ENCODE peak calls at places on chromosomes 3 and 15, in six cellular contexts. H, Z, L, J, K and G are unnamed samples.

GRCh38 chr15:85621096-85621495 is 173.6 kb downstream of the KLHL25 start:
- DNase-seq in H (no peak), Z (no peak), L (no peak), J (no peak), K (no peak), G (no peak)

GRCh38 chr15:99452728-99453643 is 112.8 kb upstream of the MEF2A start:
- DNase-seq in H (no peak), Z (no peak), L (peak; percentile 95), J (peak; percentile 35), K (no peak), G (peak; percentile 81)

GRCh38 chr3:7508821-7509220 is 647.9 kb downstream of the GRM7 start:
- DNase-seq in H (no peak), Z (no peak), L (no peak), J (no peak), K (peak; percentile 44), G (no peak)

GRCh38 chr3:99637381-99638111 is 848 bp upstream of the COL8A1 start:
- DNase-seq in H (peak; percentile 83), Z (peak; percentile 22), L (peak; percentile 20), J (no peak), K (peak; percentile 90), G (no peak)

GRCh38 chr3:141530133-141530768 is 43.4 kb downstream of the RASA2 start:
- DNase-seq in H (no peak), Z (no peak), L (no peak), J (no peak), K (peak; percentile 33), G (no peak)

GRCh38 chr3:188707396-188708288 is 464.1 kb upstream of the TPRG1 start:
- DNase-seq in H (no peak), Z (no peak), L (no peak), J (no peak), K (no peak), G (no peak)

GRCh38 chr15:89812126-89812846 is 2.4 kb downstream of the ANPEP start:
- DNase-seq in H (no peak), Z (no peak), L (peak; percentile 76), J (no peak), K (peak; percentile 51), G (no peak)

GRCh38 chr3:100590114-100590839 is 19.1 kb upstream of the ADGRG7 start:
- DNase-seq in H (peak; percentile 54), Z (peak; percentile 49), L (peak; percentile 24), J (peak; percentile 63), K (peak; percentile 57), G (peak; percentile 69)

GRCh38 chr15:64865998-64866520 is 24.3 kb downstream of the PLEKHO2 start:
- DNase-seq in H (no peak), Z (peak; percentile 72), L (no peak), J (no peak), K (peak; percentile 54), G (no peak)

GRCh38 chr3:80051602-80051962 is 283.8 kb upstream of the ROBO1 start:
- DNase-seq in H (no peak), Z (no peak), L (no peak), J (no peak), K (peak; percentile 34), G (no peak)

GRCh38 chr3:159200176-159200575 is 398.3 kb downstream of the MFSD1 start:
- DNase-seq in H (peak; percentile 72), Z (no peak), L (no peak), J (no peak), K (peak; percentile 99), G (no peak)

GRCh38 chr3:179688847-179689246 is 36.0 kb downstream of the USP13 start:
- DNase-seq in H (peak; percentile 31), Z (no peak), L (no peak), J (no peak), K (peak; percentile 48), G (no peak)

GRCh38 chr3:173538410-173538809 is 140.9 kb downstream of the NLGN1 start:
- DNase-seq in H (no peak), Z (no peak), L (no peak), J (no peak), K (no peak), G (no peak)

GRCh38 chr3:71987089-71987735 is 202.3 kb upstream of the PROK2 start:
- DNase-seq in H (no peak), Z (peak; percentile 21), L (no peak), J (no peak), K (peak; percentile 34), G (no peak)

GRCh38 chr15:47484119-47484518 is 233.2 kb upstream of the SEMA6D start:
- DNase-seq in H (no peak), Z (no peak), L (no peak), J (no peak), K (peak; percentile 18), G (no peak)

GRCh38 chr3:38359038-38359437 is 12.5 kb downstream of the XYLB start:
- DNase-seq in H (no peak), Z (no peak), L (no peak), J (no peak), K (no peak), G (no peak)

GRCh38 chr15:90006217-90007088 is 5.3 kb downstream of the ZNF710 start:
- DNase-seq in H (no peak), Z (no peak), L (no peak), J (no peak), K (no peak), G (no peak)

GRCh38 chr3:28240440-28240839 is 979 bp upstream of the CMC1 start:
- DNase-seq in H (no peak), Z (peak; percentile 51), L (no peak), J (no peak), K (no peak), G (no peak)

GRCh38 chr3:38581774-38582173 is 67.7 kb downstream of the SCN5A start:
- DNase-seq in H (no peak), Z (no peak), L (no peak), J (no peak), K (no peak), G (no peak)

GRCh38 chr15:98139337-98139736 is 178.8 kb downstream of the ARRDC4 start:
- DNase-seq in H (no peak), Z (no peak), L (no peak), J (no peak), K (no peak), G (no peak)

GRCh38 chr15:99477745-99478525 is 87.8 kb upstream of the MEF2A start:
- DNase-seq in H (no peak), Z (no peak), L (no peak), J (no peak), K (no peak), G (no peak)

GRCh38 chr3:16943857-16944256 is 59.1 kb downstream of the PLCL2 start:
- DNase-seq in H (no peak), Z (no peak), L (no peak), J (no peak), K (no peak), G (no peak)

GRCh38 chr15:94047566-94047965 is 183.8 kb upstream of the MCTP2 start:
- DNase-seq in H (no peak), Z (no peak), L (no peak), J (no peak), K (no peak), G (no peak)

GRCh38 chr3:29694783-29695182 is 413.9 kb downstream of the RBMS3 start:
- DNase-seq in H (peak; percentile 92), Z (no peak), L (no peak), J (no peak), K (peak; percentile 91), G (no peak)

GRCh38 chr3:73094127-73094526 is 32.7 kb downstream of the EBLN2 start:
- DNase-seq in H (no peak), Z (no peak), L (no peak), J (peak; percentile 8), K (peak; percentile 68), G (no peak)

GRCh38 chr15:39743611-39744010 is 39.0 kb downstream of the FSIP1 start:
- DNase-seq in H (peak; percentile 77), Z (no peak), L (no peak), J (no peak), K (peak; percentile 18), G (no peak)

GRCh38 chr3:40310690-40311089 is 1.2 kb downstream of the EIF1B start:
- DNase-seq in H (no peak), Z (no peak), L (no peak), J (no peak), K (no peak), G (no peak)

GRCh38 chr15:33789141-33789540 is 179.2 kb upstream of the CHRM5 start:
- DNase-seq in H (no peak), Z (no peak), L (no peak), J (no peak), K (peak; percentile 61), G (no peak)

GRCh38 chr3:44880284-44880683 is 5.9 kb downstream of the TGM4 start:
- DNase-seq in H (no peak), Z (no peak), L (no peak), J (no peak), K (no peak), G (no peak)

GRCh38 chr15:76460347-76460746 is 123.8 kb downstream of the ISL2 start:
- DNase-seq in H (no peak), Z (no peak), L (no peak), J (no peak), K (no peak), G (no peak)

GRCh38 chr3:149131594-149131993 is 2.2 kb downstream of the HPS3 start:
- DNase-seq in H (no peak), Z (no peak), L (no peak), J (no peak), K (no peak), G (no peak)

GRCh38 chr3:158970006-158970405 is 168.2 kb downstream of the MFSD1 start:
- DNase-seq in H (no peak), Z (no peak), L (no peak), J (no peak), K (no peak), G (no peak)

GRCh38 chr3:196111939-196112386 is 30.1 kb upstream of the TFRC start:
- DNase-seq in H (no peak), Z (no peak), L (no peak), J (peak; percentile 31), K (no peak), G (peak; percentile 69)

GRCh38 chr3:46184469-46184868 is 23.6 kb downstream of the CCR1 start:
- DNase-seq in H (peak; percentile 23), Z (no peak), L (no peak), J (no peak), K (peak; percentile 70), G (no peak)

GRCh38 chr3:48301814-48302194 is 31.7 kb downstream of the SPINK8 start:
- DNase-seq in H (peak; percentile 20), Z (no peak), L (peak; percentile 25), J (peak; percentile 16), K (peak; percentile 22), G (peak; percentile 24)

GRCh38 chr3:15755181-15755580 is 42.6 kb downstream of the ANKRD28 start:
- DNase-seq in H (no peak), Z (no peak), L (no peak), J (no peak), K (no peak), G (no peak)

GRCh38 chr3:135148431-135148830 is 353.4 kb downstream of the EPHB1 start:
- DNase-seq in H (no peak), Z (no peak), L (peak; percentile 84), J (no peak), K (no peak), G (no peak)

GRCh38 chr15:47184405-47185221 is 532.7 kb upstream of the SEMA6D start:
- DNase-seq in H (no peak), Z (peak; percentile 27), L (peak; percentile 16), J (no peak), K (no peak), G (peak; percentile 10)

GRCh38 chr15:89197503-89197971 is 23.8 kb downstream of the RLBP1 start:
- DNase-seq in H (no peak), Z (peak; percentile 72), L (no peak), J (no peak), K (no peak), G (no peak)